ENCODE peak calls at places on chromosomes 16 and 17, in ten cellular contexts. V, Z, G, X, B, A, Y, H, L and P are unnamed samples.

GRCh38 chr17:79214459-79214858 is 139.8 kb downstream of the ENGASE start:
- DNase-seq in V (no peak), G (no peak), X (no peak), L (no peak), H (no peak), A (no peak), Y (no peak), B (no peak), Z (no peak), P (no peak)

GRCh38 chr17:66474258-66474657 is 171.8 kb downstream of the PRKCA start:
- DNase-seq in L (no peak), Z (no peak), G (no peak), A (no peak), H (no peak), B (no peak), X (no peak), V (no peak), Y (no peak), P (no peak)

GRCh38 chr16:55672471-55672870 is 16.7 kb downstream of the SLC6A2 start:
- DNase-seq in G (no peak), L (peak), X (peak), A (no peak), Y (no peak), H (no peak), V (no peak), Z (peak), B (no peak), P (no peak)

GRCh38 chr16:11256657-11257130 is 690 bp upstream of the SOCS1 start:
- DNase-seq in V (peak), G (no peak), Y (peak), B (no peak), H (peak), X (peak), Z (no peak), A (peak), L (peak), P (no peak)

GRCh38 chr17:5472511-5472910 is 3.7 kb upstream of the DHX33 start:
- DNase-seq in V (no peak), X (no peak), G (no peak), Z (no peak), A (no peak), Y (no peak), B (no peak), L (no peak), H (no peak), P (no peak)

GRCh38 chr16:9199312-9199711 is 107.9 kb downstream of the HAPSTR1 start:
- DNase-seq in B (no peak), Y (no peak), Z (no peak), H (no peak), A (no peak), L (no peak), X (peak), V (no peak), G (no peak), P (no peak)

GRCh38 chr16:85250609-85251223 is 138.4 kb upstream of the CIBAR2 start:
- DNase-seq in G (no peak), Y (no peak), Z (no peak), A (no peak), X (no peak), B (no peak), H (no peak), V (no peak), L (no peak), P (no peak)

GRCh38 chr16:12780467-12780866 is 23.2 kb downstream of the CPPED1 start:
- DNase-seq in V (no peak), B (no peak), X (no peak), G (no peak), L (no peak), H (no peak), Y (no peak), Z (no peak), A (no peak), P (no peak)

GRCh38 chr17:45310380-45311324 is 6.2 kb downstream of the MAP3K14 start:
- DNase-seq in B (no peak), X (peak), Z (no peak), Y (peak), H (no peak), A (peak), G (no peak), L (no peak), V (no peak), P (no peak)

GRCh38 chr17:46212634-46213435 is 19.6 kb upstream of the KANSL1 start:
- DNase-seq in Z (peak), B (no peak), H (no peak), Y (peak), X (peak), G (peak), L (peak), V (peak), A (peak), P (no peak)

GRCh38 chr17:69084911-69085310 is 24.2 kb upstream of the ABCA9 start:
- DNase-seq in L (no peak), A (peak), B (no peak), H (no peak), Z (no peak), V (peak), Y (peak), X (no peak), G (no peak), P (no peak)

GRCh38 chr16:58866935-58867334 is 132.8 kb upstream of the GOT2 start:
- DNase-seq in B (no peak), Y (no peak), H (no peak), Z (no peak), G (no peak), A (no peak), V (no peak), L (no peak), X (no peak), P (no peak)

GRCh38 chr16:89720520-89720858 is 209 bp downstream of the VPS9D1 start:
- DNase-seq in H (no peak), Z (no peak), A (peak), V (no peak), G (no peak), X (peak), L (no peak), Y (peak), B (no peak), P (no peak)

GRCh38 chr16:72805486-72805885 is 242.4 kb downstream of the ZFHX3 start:
- DNase-seq in A (no peak), L (no peak), V (no peak), B (no peak), H (no peak), X (no peak), G (no peak), Y (no peak), Z (no peak), P (no peak)

GRCh38 chr16:67719778-67720144 is 645 bp upstream of the GFOD2 start:
- DNase-seq in A (no peak), L (no peak), X (peak), Z (no peak), V (peak), G (peak), Y (peak), B (no peak), H (peak), P (no peak)

GRCh38 chr16:26569793-26570192 is 496.9 kb upstream of the C16orf82 start:
- DNase-seq in H (no peak), G (no peak), V (no peak), Z (no peak), A (peak), B (no peak), L (no peak), Y (no peak), X (no peak), P (no peak)

GRCh38 chr17:42422958-42423712 is at the start of gene CAVIN1:
- DNase-seq in V (peak), G (no peak), A (no peak), Y (peak), H (no peak), L (peak), B (no peak), X (peak), Z (peak), P (no peak)

GRCh38 chr17:72826602-72827001 is 265.9 kb downstream of the SLC39A11 start:
- DNase-seq in Y (no peak), V (peak), G (no peak), L (no peak), Z (no peak), H (no peak), X (peak), B (peak), A (peak), P (no peak)

GRCh38 chr17:1379930-1380313 is 20.1 kb downstream of the YWHAE start:
- DNase-seq in A (no peak), X (no peak), L (no peak), Z (no peak), G (no peak), H (no peak), Y (no peak), V (no peak), B (no peak), P (no peak)

GRCh38 chr17:79027274-79027924 is 3.4 kb downstream of the C1QTNF1 start:
- DNase-seq in H (no peak), L (peak), B (no peak), X (peak), Z (no peak), Y (no peak), V (no peak), A (no peak), G (no peak), P (no peak)

GRCh38 chr17:50935201-50936124 is 69.3 kb upstream of the TOB1 start:
- DNase-seq in G (no peak), Z (no peak), V (peak), X (no peak), Y (peak), A (peak), B (no peak), H (no peak), L (no peak), P (peak)

GRCh38 chr17:79142375-79142774 is 67.8 kb downstream of the ENGASE start:
- DNase-seq in V (no peak), Y (no peak), Z (no peak), L (no peak), X (no peak), G (no peak), A (no peak), B (no peak), H (no peak), P (no peak)

GRCh38 chr16:10959161-10959560 is 14.8 kb downstream of the CLEC16A start:
- DNase-seq in Z (no peak), Y (no peak), X (peak), A (no peak), H (no peak), G (no peak), L (no peak), B (no peak), V (no peak), P (no peak)

GRCh38 chr17:522912-523311 is 170.3 kb upstream of the RPH3AL start:
- DNase-seq in L (no peak), H (no peak), Y (no peak), B (no peak), G (no peak), A (no peak), V (no peak), Z (no peak), X (no peak), P (no peak)

GRCh38 chr16:84618428-84619102 is 687 bp upstream of the COTL1 start:
- DNase-seq in B (peak), X (peak), Y (peak), G (no peak), V (peak), A (peak), Z (peak), H (peak), L (peak), P (peak)

DNA sequence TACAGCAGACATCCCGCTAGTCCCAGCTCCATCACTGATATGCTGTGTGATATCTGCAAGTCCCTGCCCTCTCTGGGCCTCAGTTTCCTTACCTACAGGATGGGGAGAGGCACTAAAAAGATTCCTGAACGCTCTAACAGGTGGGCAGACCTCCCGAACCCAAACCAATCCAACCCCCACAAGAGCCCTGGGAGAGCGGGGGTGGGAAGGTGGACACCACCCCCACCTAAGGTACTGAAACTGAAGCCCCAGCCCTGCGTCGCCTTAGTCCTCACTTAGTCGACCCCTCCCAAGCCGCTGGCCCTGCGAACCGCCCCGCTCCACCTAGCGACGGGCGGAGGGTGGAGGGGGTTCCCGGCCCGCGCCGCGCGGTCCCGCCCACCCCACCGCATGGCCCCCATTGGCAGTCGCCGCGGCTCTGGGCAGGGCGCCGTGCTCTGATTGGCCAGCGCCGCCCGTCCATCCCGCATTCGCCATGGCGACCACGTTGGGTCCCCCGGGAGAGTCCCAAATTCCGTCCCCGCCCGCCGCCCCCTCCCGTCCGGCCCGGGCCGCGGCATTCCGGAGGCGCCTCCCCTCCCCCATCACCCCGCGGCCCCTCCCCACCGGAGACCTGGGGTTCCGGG is 578 bp downstream of the CCDC102A start:
- DNase-seq in Y (peak), L (peak), G (peak), B (peak), H (peak), A (peak), X (peak), V (peak), Z (peak), P (peak)
- TF ChIP-seq CTCF in Y (peak), L (peak), G (no peak), B (no peak), H (no peak), A (no peak), X (no peak), V (no peak), Z (no peak), P (no peak)

GRCh38 chr17:76683011-76683755 is 27.6 kb downstream of the MXRA7 start:
- DNase-seq in X (no peak), A (no peak), Z (no peak), V (no peak), B (no peak), H (no peak), Y (no peak), L (no peak), G (no peak), P (peak)
- TF ChIP-seq CTCF in X (peak), A (peak), Z (no peak), V (peak), B (peak), H (peak), Y (no peak), L (no peak), G (no peak), P (no peak)

GRCh38 chr17:48502901-48503300 is 27.9 kb downstream of the HOXB1 start:
- DNase-seq in V (no peak), Z (no peak), Y (no peak), H (no peak), B (no peak), X (no peak), G (no peak), L (no peak), A (no peak), P (no peak)

GRCh38 chr17:48499248-48499647 is 31.6 kb downstream of the HOXB1 start:
- DNase-seq in A (peak), Z (no peak), V (no peak), H (no peak), X (peak), G (no peak), Y (no peak), L (no peak), B (no peak), P (no peak)

GRCh38 chr17:48499743-48500434 is 30.9 kb downstream of the HOXB1 start:
- DNase-seq in A (no peak), X (no peak), B (no peak), V (no peak), L (no peak), Y (no peak), H (no peak), Z (no peak), G (no peak), P (no peak)

GRCh38 chr17:48502312-48502711 is 28.5 kb downstream of the HOXB1 start:
- DNase-seq in V (no peak), A (no peak), H (no peak), Y (no peak), Z (no peak), X (no peak), L (no peak), G (no peak), B (no peak), P (no peak)

GRCh38 chr17:48500435-48501426 is 30.1 kb downstream of the HOXB1 start:
- DNase-seq in V (no peak), L (peak), A (peak), B (no peak), Y (no peak), G (no peak), H (no peak), X (peak), Z (no peak), P (no peak)
- TF ChIP-seq CTCF in V (no peak), L (peak), A (no peak), B (no peak), Y (no peak), G (no peak), H (no peak), X (no peak), Z (no peak), P (no peak)

DNA sequence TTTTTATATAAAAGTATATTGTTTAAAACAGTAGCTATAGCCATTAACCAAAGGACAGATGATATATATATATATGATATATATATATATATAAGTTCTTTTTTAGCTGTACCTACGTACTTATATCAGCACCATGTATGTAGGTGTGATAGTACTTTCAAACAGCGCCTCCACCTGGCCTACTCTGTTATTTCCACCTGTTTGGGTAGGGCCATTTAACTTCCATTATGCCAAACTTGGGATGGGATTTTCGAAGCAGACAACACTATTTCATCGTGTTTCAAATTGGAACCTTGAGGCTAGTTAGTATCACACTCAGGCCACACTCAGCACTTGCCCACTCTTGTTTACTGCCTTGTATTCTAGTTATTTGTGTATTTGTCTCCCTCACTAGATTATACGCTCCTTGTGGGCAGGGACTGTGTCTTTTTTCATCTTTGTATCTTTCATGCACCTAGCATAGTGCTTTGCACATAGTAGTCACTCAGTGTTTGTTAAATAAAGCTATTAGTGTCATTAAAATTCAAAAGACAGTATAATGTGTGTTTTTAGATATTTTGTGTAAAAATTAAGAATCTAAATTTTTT is 11.8 kb upstream of the CLTC start:
- DNase-seq in Z (no peak), Y (no peak), H (no peak), G (peak), A (peak), X (no peak), B (no peak), L (no peak), V (no peak), P (no peak)
- TF ChIP-seq CTCF in Z (no peak), Y (no peak), H (no peak), G (peak), A (peak), X (no peak), B (peak), L (no peak), V (peak), P (peak)

GRCh38 chr17:48995871-48996695 is 1.1 kb upstream of the IGF2BP1 start:
- DNase-seq in Z (no peak), V (peak), X (peak), Y (no peak), A (no peak), H (no peak), G (no peak), L (no peak), B (no peak), P (no peak)
- TF ChIP-seq CTCF in Z (no peak), V (no peak), X (no peak), Y (no peak), A (no peak), H (no peak), G (no peak), L (no peak), B (no peak), P (no peak)

DNA sequence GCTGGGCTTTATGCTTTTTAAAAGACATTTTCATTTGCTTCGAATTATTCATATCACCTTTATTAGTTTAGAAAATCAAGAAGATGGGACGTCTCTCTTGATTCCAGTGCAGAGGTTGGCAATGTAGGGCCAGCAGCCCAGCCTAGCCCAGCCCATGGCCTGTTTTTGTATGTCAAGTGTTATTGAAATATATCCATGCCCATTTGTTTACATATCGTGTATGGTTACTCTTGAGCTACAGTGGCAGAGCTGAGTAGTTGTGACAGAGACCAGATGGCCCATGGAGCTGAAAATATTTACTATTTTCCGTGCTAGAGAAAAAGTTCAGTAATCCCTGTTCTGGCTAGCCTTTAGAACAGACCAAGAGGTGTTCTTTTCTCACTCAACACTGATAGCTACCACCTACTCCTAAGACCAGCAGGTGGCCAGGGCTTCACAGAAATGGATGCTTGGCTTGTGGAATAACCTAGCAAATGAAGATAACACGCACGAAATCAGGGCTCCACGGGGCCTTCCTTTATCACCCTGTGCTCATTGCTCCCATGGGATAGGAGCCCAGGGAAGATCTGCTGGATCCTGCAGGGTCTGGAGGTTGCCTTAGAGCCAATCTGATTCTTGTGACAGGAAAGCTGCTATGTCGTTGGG is 123.2 kb upstream of the ANKFN1 start:
- DNase-seq in Z (no peak), H (no peak), Y (no peak), A (no peak), B (no peak), V (no peak), X (no peak), G (no peak), L (no peak), P (no peak)
- TF ChIP-seq CTCF in Z (no peak), H (no peak), Y (no peak), A (no peak), B (no peak), V (no peak), X (no peak), G (no peak), L (no peak), P (no peak)

DNA sequence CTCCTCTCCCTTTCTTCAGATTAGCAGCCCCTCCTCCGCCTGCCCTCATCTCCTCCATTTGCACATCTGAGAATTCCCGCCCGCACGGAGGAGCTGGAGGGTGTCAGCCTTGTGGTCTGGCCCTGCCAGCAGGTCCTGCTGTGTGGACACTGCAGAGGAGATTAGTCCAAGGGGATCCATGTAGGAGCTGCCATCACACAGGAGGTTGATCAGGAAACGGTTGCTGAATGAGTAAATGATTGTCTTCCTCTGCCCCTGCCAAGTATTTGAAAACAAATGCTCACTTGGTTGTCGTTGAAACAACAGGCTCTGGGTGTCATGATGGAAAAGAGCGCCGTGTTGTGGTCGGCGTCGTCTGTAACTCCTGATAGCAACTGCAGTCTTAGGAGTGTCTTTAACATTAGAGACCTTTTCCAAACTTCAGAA is 63.8 kb upstream of the CHMP6 start:
- DNase-seq in A (no peak), V (no peak), L (no peak), G (no peak), X (no peak), H (no peak), Z (no peak), B (no peak), Y (no peak), P (no peak)
- TF ChIP-seq CTCF in A (no peak), V (no peak), L (peak), G (no peak), X (no peak), H (no peak), Z (no peak), B (no peak), Y (no peak), P (no peak)